ENCODE peak calls at places on chromosomes 4 and X, in ten cellular contexts. One of them, this sample, is unnamed. For H3K4me1, the result is how much of the 10 kb centered on the place peaks cover.

GRCh38 chr4:88759039-88759631 is 61.5 kb upstream of the NAP1L5 start:
- DNase-seq in mesendoderm: peak
- DNase-seq in mucosa of descending colon: no peak
- DNase-seq in body of pancreas: no peak
- DNase-seq in GM12878: no peak
- DNase-seq in right atrium auricular region: no peak
- DNase-seq in transverse colon: no peak
- DNase-seq in K562: no peak
- DNase-seq in neural progenitor cell: peak
- DNase-seq in A549: no peak
- DNase-seq in this sample: no peak

GRCh38 chrX:145773006-145773405 is 44.6 kb upstream of the SLITRK2 start:
- DNase-seq in mesendoderm: no peak
- DNase-seq in mucosa of descending colon: no peak
- DNase-seq in body of pancreas: no peak
- DNase-seq in GM12878: no peak
- DNase-seq in right atrium auricular region: no peak
- DNase-seq in transverse colon: no peak
- DNase-seq in K562: no peak
- DNase-seq in neural progenitor cell: no peak
- DNase-seq in A549: no peak
- DNase-seq in this sample: no peak

GRCh38 chr4:165302658-165303057 is 24.8 kb upstream of the MSMO1 start:
- DNase-seq in mesendoderm: no peak
- DNase-seq in mucosa of descending colon: no peak
- DNase-seq in body of pancreas: no peak
- DNase-seq in GM12878: no peak
- DNase-seq in right atrium auricular region: no peak
- DNase-seq in transverse colon: no peak
- DNase-seq in K562: no peak
- DNase-seq in neural progenitor cell: no peak
- DNase-seq in A549: no peak
- DNase-seq in this sample: no peak

GRCh38 chrX:50677789-50678188 is 136.2 kb downstream of the SHROOM4 start:
- DNase-seq in mesendoderm: no peak
- DNase-seq in mucosa of descending colon: no peak
- DNase-seq in body of pancreas: no peak
- DNase-seq in GM12878: no peak
- DNase-seq in right atrium auricular region: no peak
- DNase-seq in transverse colon: no peak
- DNase-seq in K562: no peak
- DNase-seq in neural progenitor cell: no peak
- DNase-seq in A549: no peak
- DNase-seq in this sample: no peak

GRCh38 chr4:155787113-155787710 is 28.4 kb downstream of the GUCY1B1 start:
- DNase-seq in mesendoderm: peak
- DNase-seq in mucosa of descending colon: no peak
- DNase-seq in body of pancreas: peak
- DNase-seq in GM12878: peak
- DNase-seq in right atrium auricular region: no peak
- DNase-seq in transverse colon: no peak
- DNase-seq in K562: no peak
- DNase-seq in neural progenitor cell: peak
- DNase-seq in A549: peak
- DNase-seq in this sample: no peak

GRCh38 chrX:140764401-140764919 is 54.9 kb downstream of the LINC00632 start:
- DNase-seq in mesendoderm: peak
- DNase-seq in mucosa of descending colon: peak
- DNase-seq in body of pancreas: peak
- DNase-seq in GM12878: no peak
- DNase-seq in right atrium auricular region: no peak
- DNase-seq in transverse colon: no peak
- DNase-seq in K562: peak
- DNase-seq in neural progenitor cell: peak
- DNase-seq in A549: no peak
- DNase-seq in this sample: peak

GRCh38 chr4:304987-305680 is at the start of gene ZNF732:
- DNase-seq in mesendoderm: peak
- DNase-seq in mucosa of descending colon: no peak
- DNase-seq in body of pancreas: peak
- DNase-seq in GM12878: no peak
- DNase-seq in right atrium auricular region: peak
- DNase-seq in transverse colon: no peak
- DNase-seq in K562: no peak
- DNase-seq in neural progenitor cell: no peak
- DNase-seq in A549: no peak
- DNase-seq in this sample: peak

GRCh38 chr4:176769519-176769918 is 23.2 kb downstream of the VEGFC start:
- DNase-seq in mesendoderm: no peak
- DNase-seq in mucosa of descending colon: no peak
- DNase-seq in body of pancreas: no peak
- DNase-seq in GM12878: no peak
- DNase-seq in right atrium auricular region: no peak
- DNase-seq in transverse colon: no peak
- DNase-seq in K562: no peak
- DNase-seq in neural progenitor cell: no peak
- DNase-seq in A549: no peak
- DNase-seq in this sample: no peak

GRCh38 chr4:42483426-42484379 is 86.4 kb downstream of the SHISA3 start:
- DNase-seq in mesendoderm: no peak
- DNase-seq in mucosa of descending colon: no peak
- DNase-seq in body of pancreas: no peak
- DNase-seq in GM12878: no peak
- DNase-seq in right atrium auricular region: no peak
- DNase-seq in transverse colon: no peak
- DNase-seq in K562: no peak
- DNase-seq in neural progenitor cell: no peak
- DNase-seq in A549: no peak
- DNase-seq in this sample: no peak

GRCh38 chr4:182809417-182810102 is 107.6 kb downstream of the DCTD start:
- DNase-seq in mesendoderm: peak
- DNase-seq in mucosa of descending colon: no peak
- DNase-seq in body of pancreas: no peak
- DNase-seq in GM12878: no peak
- DNase-seq in right atrium auricular region: no peak
- DNase-seq in transverse colon: no peak
- DNase-seq in K562: no peak
- DNase-seq in neural progenitor cell: no peak
- DNase-seq in A549: no peak
- DNase-seq in this sample: no peak

GRCh38 chrX:22366166-22366702 is 93.5 kb downstream of the CBLL2 start:
- DNase-seq in mesendoderm: no peak
- DNase-seq in mucosa of descending colon: no peak
- DNase-seq in body of pancreas: no peak
- DNase-seq in GM12878: no peak
- DNase-seq in right atrium auricular region: no peak
- DNase-seq in transverse colon: no peak
- DNase-seq in K562: no peak
- DNase-seq in neural progenitor cell: no peak
- DNase-seq in A549: no peak
- DNase-seq in this sample: no peak

GRCh38 chrX:134718329-134719317 is 60.4 kb upstream of the PLAC1 start:
- DNase-seq in mesendoderm: peak
- DNase-seq in mucosa of descending colon: no peak
- DNase-seq in body of pancreas: peak
- DNase-seq in GM12878: peak
- DNase-seq in right atrium auricular region: no peak
- DNase-seq in transverse colon: no peak
- DNase-seq in K562: no peak
- DNase-seq in neural progenitor cell: no peak
- DNase-seq in A549: peak
- DNase-seq in this sample: no peak

GRCh38 chr4:168200685-168201084 is 108.3 kb downstream of the ANXA10 start:
- DNase-seq in mesendoderm: no peak
- DNase-seq in mucosa of descending colon: no peak
- DNase-seq in body of pancreas: no peak
- DNase-seq in GM12878: no peak
- DNase-seq in right atrium auricular region: no peak
- DNase-seq in transverse colon: no peak
- DNase-seq in K562: no peak
- DNase-seq in neural progenitor cell: no peak
- DNase-seq in A549: peak
- DNase-seq in this sample: no peak

GRCh38 chr4:109390369-109390768 is 43.2 kb upstream of the SEC24B start:
- DNase-seq in mesendoderm: no peak
- DNase-seq in mucosa of descending colon: no peak
- DNase-seq in body of pancreas: no peak
- DNase-seq in GM12878: no peak
- DNase-seq in right atrium auricular region: no peak
- DNase-seq in transverse colon: no peak
- DNase-seq in K562: no peak
- DNase-seq in neural progenitor cell: no peak
- DNase-seq in A549: no peak
- DNase-seq in this sample: no peak

GRCh38 chr4:88725986-88726385 is 28.4 kb upstream of the NAP1L5 start:
- DNase-seq in mesendoderm: no peak
- DNase-seq in mucosa of descending colon: no peak
- DNase-seq in body of pancreas: no peak
- DNase-seq in GM12878: no peak
- DNase-seq in right atrium auricular region: no peak
- DNase-seq in transverse colon: no peak
- DNase-seq in K562: no peak
- DNase-seq in neural progenitor cell: no peak
- DNase-seq in A549: no peak
- DNase-seq in this sample: no peak

GRCh38 chr4:26892480-26893150 is 32.0 kb downstream of the STIM2 start:
- DNase-seq in mesendoderm: no peak
- DNase-seq in mucosa of descending colon: no peak
- DNase-seq in body of pancreas: no peak
- DNase-seq in GM12878: no peak
- DNase-seq in right atrium auricular region: no peak
- DNase-seq in transverse colon: no peak
- DNase-seq in K562: no peak
- DNase-seq in neural progenitor cell: no peak
- DNase-seq in A549: no peak
- DNase-seq in this sample: no peak

GRCh38 chr4:141469392-141469791 is 167.0 kb upstream of the IL15 start:
- DNase-seq in mesendoderm: no peak
- DNase-seq in mucosa of descending colon: no peak
- DNase-seq in body of pancreas: no peak
- DNase-seq in GM12878: no peak
- DNase-seq in right atrium auricular region: no peak
- DNase-seq in transverse colon: no peak
- DNase-seq in K562: no peak
- DNase-seq in neural progenitor cell: no peak
- DNase-seq in A549: no peak
- DNase-seq in this sample: no peak

DNA sequence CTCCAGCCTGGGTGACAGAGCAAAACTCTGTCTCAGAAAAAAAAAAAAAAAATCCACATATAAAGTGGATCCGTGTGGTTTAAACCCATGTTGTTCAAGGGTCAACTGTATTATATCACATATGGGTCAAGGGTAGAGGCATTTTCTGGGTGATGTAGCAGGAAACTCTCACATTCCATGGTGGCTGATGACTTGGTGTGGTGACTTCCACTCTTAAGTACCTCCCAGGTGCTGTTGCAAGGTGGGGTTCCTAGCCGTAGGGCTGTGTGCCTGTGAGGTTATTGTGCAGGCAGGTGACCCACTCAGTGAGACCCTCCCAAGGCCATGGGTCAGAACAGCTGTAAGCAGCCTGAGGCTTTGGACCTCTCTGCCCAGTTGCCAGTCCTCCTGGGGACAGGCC is 17.0 kb downstream of the ELF4 start:
- DNase-seq in mesendoderm: no peak
- DNase-seq in mucosa of descending colon: no peak
- DNase-seq in body of pancreas: no peak
- DNase-seq in GM12878: no peak
- DNase-seq in right atrium auricular region: no peak
- DNase-seq in transverse colon: no peak
- DNase-seq in K562: no peak
- DNase-seq in neural progenitor cell: no peak
- DNase-seq in A549: no peak
- DNase-seq in this sample: no peak
- H3K4me1 ChIP-seq in mesendoderm: under half
- H3K4me1 ChIP-seq in mucosa of descending colon: under half
- H3K4me1 ChIP-seq in body of pancreas: under half
- H3K4me1 ChIP-seq in GM12878: under half
- H3K4me1 ChIP-seq in right atrium auricular region: under half
- H3K4me1 ChIP-seq in transverse colon: under half
- H3K4me1 ChIP-seq in K562: under half
- H3K4me1 ChIP-seq in neural progenitor cell: under half
- H3K4me1 ChIP-seq in A549: under half
- H3K4me1 ChIP-seq in this sample: under half

DNA sequence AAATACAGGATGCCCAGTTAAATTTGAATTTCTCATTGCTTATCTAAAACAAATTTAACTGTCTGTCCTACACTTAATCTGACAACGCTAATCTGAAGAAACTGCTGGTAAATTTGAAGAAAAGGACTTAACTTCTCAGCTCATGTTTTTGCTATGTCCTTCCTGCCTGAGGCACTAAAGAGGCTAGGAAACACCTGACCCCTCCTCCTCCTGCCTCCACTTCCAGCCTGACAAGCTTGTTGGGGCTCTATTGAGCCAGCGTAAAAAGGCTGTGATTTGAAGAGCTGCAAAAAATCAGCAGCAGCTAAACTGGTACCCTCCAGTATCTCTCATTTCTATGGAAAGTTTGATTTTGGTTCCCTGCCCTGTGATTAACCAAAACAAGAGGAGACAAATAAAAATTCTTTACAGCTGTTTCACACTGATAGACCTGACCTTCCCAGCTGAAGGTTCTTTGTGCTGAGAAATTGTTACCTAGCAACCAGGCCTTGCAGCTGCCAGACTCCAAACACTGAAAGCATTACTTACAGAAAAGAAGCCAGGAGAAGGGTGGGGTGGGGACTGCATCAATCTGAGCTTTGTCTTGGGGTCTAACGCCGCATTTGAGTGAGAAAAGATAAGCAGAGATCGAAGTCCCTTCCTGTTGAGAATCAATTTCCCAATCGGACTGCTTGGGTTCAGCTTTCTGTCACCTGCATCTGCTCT is 34.9 kb downstream of the DCX start:
- DNase-seq in mesendoderm: peak
- DNase-seq in mucosa of descending colon: no peak
- DNase-seq in body of pancreas: peak
- DNase-seq in GM12878: no peak
- DNase-seq in right atrium auricular region: no peak
- DNase-seq in transverse colon: no peak
- DNase-seq in K562: no peak
- DNase-seq in neural progenitor cell: peak
- DNase-seq in A549: no peak
- DNase-seq in this sample: no peak
- H3K4me3 ChIP-seq in mesendoderm: no peak
- H3K4me3 ChIP-seq in mucosa of descending colon: no peak
- H3K4me3 ChIP-seq in body of pancreas: no peak
- H3K4me3 ChIP-seq in GM12878: no peak
- H3K4me3 ChIP-seq in right atrium auricular region: no peak
- H3K4me3 ChIP-seq in transverse colon: no peak
- H3K4me3 ChIP-seq in K562: no peak
- H3K4me3 ChIP-seq in neural progenitor cell: peak
- H3K4me3 ChIP-seq in A549: no peak
- H3K4me3 ChIP-seq in this sample: no peak

GRCh38 chrX:31240982-31241381 is 169.1 kb upstream of the FTHL17 start:
- DNase-seq in mesendoderm: no peak
- DNase-seq in mucosa of descending colon: no peak
- DNase-seq in body of pancreas: no peak
- DNase-seq in GM12878: no peak
- DNase-seq in right atrium auricular region: no peak
- DNase-seq in transverse colon: no peak
- DNase-seq in K562: no peak
- DNase-seq in neural progenitor cell: no peak
- DNase-seq in A549: no peak
- DNase-seq in this sample: no peak
- H3K4me1 ChIP-seq in mesendoderm: under half
- H3K4me1 ChIP-seq in mucosa of descending colon: under half
- H3K4me1 ChIP-seq in body of pancreas: under half
- H3K4me1 ChIP-seq in GM12878: under half
- H3K4me1 ChIP-seq in right atrium auricular region: under half
- H3K4me1 ChIP-seq in transverse colon: under half
- H3K4me1 ChIP-seq in K562: under half
- H3K4me1 ChIP-seq in neural progenitor cell: under half
- H3K4me1 ChIP-seq in A549: under half
- H3K4me1 ChIP-seq in this sample: under half

GRCh38 chr4:130648570-130648969 is 1552.6 kb downstream of the C4orf33 start:
- DNase-seq in mesendoderm: no peak
- DNase-seq in mucosa of descending colon: no peak
- DNase-seq in body of pancreas: no peak
- DNase-seq in GM12878: no peak
- DNase-seq in right atrium auricular region: no peak
- DNase-seq in transverse colon: no peak
- DNase-seq in K562: no peak
- DNase-seq in neural progenitor cell: no peak
- DNase-seq in A549: no peak
- DNase-seq in this sample: no peak
- H3K4me3 ChIP-seq in mesendoderm: no peak
- H3K4me3 ChIP-seq in mucosa of descending colon: no peak
- H3K4me3 ChIP-seq in body of pancreas: no peak
- H3K4me3 ChIP-seq in GM12878: no peak
- H3K4me3 ChIP-seq in right atrium auricular region: no peak
- H3K4me3 ChIP-seq in transverse colon: no peak
- H3K4me3 ChIP-seq in K562: no peak
- H3K4me3 ChIP-seq in neural progenitor cell: no peak
- H3K4me3 ChIP-seq in A549: no peak
- H3K4me3 ChIP-seq in this sample: no peak

This sample was measured in suprapubic skin.